ENCODE peak calls at places on chromosomes 2 and 18, in eight cellular contexts. M is endodermal cell; E is psoas muscle; T is Caco-2; Q is transverse colon; H is PC-3; B is CD8-positive, alpha-beta T cell; L is heart left ventricle. X is an unnamed sample. For H3K4me1 and H3K27me3, the result is how much of the 10 kb centered on the place peaks cover.

GRCh38 chr18:34659579-34660517 is 50.2 kb upstream of the DTNA start:
- DNase-seq in H (peak), L (peak), Q (peak), E (peak), B (no peak), T (peak), M (peak), X (peak)

GRCh38 chr2:102137138-102137537 is 5.4 kb upstream of the IL1R1 start:
- DNase-seq in M (no peak), T (no peak), E (no peak), Q (no peak), H (no peak), L (no peak), B (no peak), X (no peak)

GRCh38 chr18:65725421-65726050 is 25.3 kb upstream of the CDH7 start:
- DNase-seq in T (peak), H (peak), L (no peak), Q (peak), E (no peak), M (peak), B (no peak), X (no peak)

GRCh38 chr2:38691994-38692393 is 26.1 kb downstream of the GALM start:
- DNase-seq in M (no peak), B (no peak), Q (no peak), H (peak), T (no peak), L (no peak), E (no peak), X (no peak)

GRCh38 chr2:130727286-130727924 is 1.5 kb upstream of the GPR148 start:
- DNase-seq in M (peak), H (peak), Q (peak), T (peak), B (peak), E (peak), L (peak), X (peak)

GRCh38 chr2:3535794-3536681 is 16.7 kb upstream of the ADI1 start:
- DNase-seq in E (peak), T (peak), M (peak), Q (peak), B (no peak), L (peak), H (peak), X (peak)

GRCh38 chr18:2907459-2908145 is 60.8 kb downstream of the EMILIN2 start:
- DNase-seq in L (no peak), H (no peak), T (no peak), B (no peak), Q (no peak), E (no peak), M (peak), X (no peak)

GRCh38 chr2:121073320-121074210 is 211.4 kb downstream of the TFCP2L1 start:
- DNase-seq in H (no peak), E (no peak), Q (no peak), M (no peak), B (no peak), L (no peak), T (no peak), X (no peak)

GRCh38 chr18:12361770-12362378 is 15.2 kb downstream of the AFG3L2 start:
- DNase-seq in E (no peak), Q (no peak), H (peak), T (no peak), L (peak), B (no peak), M (no peak), X (peak)

GRCh38 chr2:6310186-6310909 is 555.4 kb downstream of the CMPK2 start:
- DNase-seq in L (no peak), M (no peak), B (no peak), H (no peak), E (no peak), Q (no peak), T (no peak), X (no peak)

GRCh38 chr2:19416784-19417684 is 58.6 kb upstream of the OSR1 start:
- DNase-seq in E (no peak), Q (no peak), M (no peak), T (no peak), L (no peak), H (no peak), B (no peak), X (no peak)

GRCh38 chr18:28666216-28666615 is 489.3 kb upstream of the CDH2 start:
- DNase-seq in L (no peak), M (no peak), E (no peak), Q (no peak), B (no peak), T (no peak), H (peak), X (no peak)

GRCh38 chr18:32552421-32553030 is 81.8 kb upstream of the GAREM1 start:
- DNase-seq in M (peak), B (peak), H (peak), E (no peak), Q (peak), T (peak), L (peak), X (no peak)

GRCh38 chr2:45102579-45103117 is 93.4 kb upstream of the SIX2 start:
- DNase-seq in M (no peak), T (no peak), E (no peak), L (no peak), B (no peak), H (peak), Q (no peak), X (no peak)

GRCh38 chr2:137981112-137981679 is 16.9 kb downstream of the HNMT start:
- DNase-seq in E (no peak), T (no peak), Q (no peak), H (no peak), M (no peak), L (no peak), B (no peak), X (no peak)

GRCh38 chr2:27809761-27810241 is 38.3 kb downstream of the MRPL33 start:
- DNase-seq in M (no peak), E (no peak), H (peak), Q (no peak), T (no peak), L (no peak), B (no peak), X (peak)

DNA sequence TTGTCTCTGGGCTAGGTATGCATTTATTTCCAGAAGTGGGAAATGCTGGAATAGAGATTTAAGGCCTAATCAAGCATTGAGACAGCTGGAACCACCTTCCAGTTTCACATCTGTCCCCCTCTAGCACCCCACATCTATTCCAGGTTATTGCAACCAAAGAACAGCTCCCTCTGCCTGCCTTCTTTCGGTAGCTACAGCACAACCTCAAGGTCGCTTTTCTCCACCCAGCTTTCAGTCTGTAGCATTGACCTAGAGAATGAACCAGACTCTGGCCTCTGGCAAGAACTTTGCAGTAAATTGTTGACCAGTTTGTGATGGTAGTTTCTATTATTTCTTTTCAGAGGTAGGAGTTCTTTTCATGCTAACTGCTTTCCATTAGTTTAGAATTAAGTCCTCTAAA is 484.2 kb downstream of the DLGAP1 start:
- DNase-seq in M (no peak), B (no peak), Q (no peak), E (no peak), L (no peak), H (no peak), T (peak), X (no peak)
- TF ChIP-seq CTCF in M (peak), B (no peak), Q (no peak), E (no peak), L (peak), H (no peak), T (peak), X (peak)

GRCh38 chr2:26613241-26614204 is 27.6 kb downstream of the CIB4 start:
- DNase-seq in Q (no peak), B (no peak), T (no peak), M (no peak), H (no peak), E (no peak), L (peak), X (no peak)
- H3K4me1 ChIP-seq in Q (under half), B (under half), T (under half), M (under half), H (under half), E (under half), L (under half), X (under half)

GRCh38 chr2:238843476-238843875 is 4.4 kb upstream of the TWIST2 start:
- DNase-seq in Q (no peak), E (no peak), L (no peak), M (no peak), T (no peak), B (no peak), H (no peak), X (no peak)
- H3K27me3 ChIP-seq in Q (under half), E (under half), L (half or more), M (half or more), T (under half), B (under half), H (under half), X (under half)

DNA sequence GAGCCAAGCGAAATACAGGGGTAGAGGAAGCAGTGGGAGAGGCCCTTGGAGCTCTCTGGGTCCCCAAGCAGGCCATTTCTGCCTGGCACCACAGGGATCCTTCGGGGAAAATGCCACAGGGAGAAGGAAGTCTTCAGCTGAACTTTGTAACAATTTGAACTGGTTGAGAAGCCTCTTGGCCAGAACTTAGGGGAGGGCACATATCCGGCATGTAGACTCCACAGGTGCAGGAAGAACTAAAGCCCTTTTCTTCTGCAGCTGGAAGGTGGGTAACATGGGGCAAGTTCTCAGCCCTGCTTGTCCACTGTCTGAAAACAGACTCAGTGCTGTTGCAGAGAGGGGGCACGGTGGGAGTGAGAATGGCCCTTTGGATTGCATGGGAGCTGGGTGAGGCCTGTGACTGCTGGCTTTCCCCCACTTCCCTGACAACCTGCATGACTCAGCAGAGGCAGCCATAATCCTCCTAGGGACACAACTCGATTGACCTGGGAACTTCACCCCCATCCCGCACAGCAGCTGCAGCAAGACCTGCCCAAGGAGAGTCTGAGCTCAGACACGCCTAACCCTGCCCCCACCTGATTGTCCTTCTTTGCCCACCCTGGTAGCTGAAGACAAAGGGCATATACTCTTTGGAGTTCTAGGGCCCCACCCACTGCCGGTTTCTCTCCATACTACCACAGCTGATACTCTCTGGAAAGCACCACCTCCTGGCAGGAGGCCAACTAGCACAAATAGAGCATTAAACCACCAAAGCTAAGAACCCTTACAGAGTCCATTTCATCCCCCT is 101.6 kb upstream of the FAM136A start:
- DNase-seq in Q (peak), E (no peak), M (peak), T (no peak), L (no peak), H (no peak), B (no peak), X (no peak)
- TF ChIP-seq CTCF in Q (no peak), E (no peak), M (no peak), T (no peak), L (no peak), H (no peak), B (no peak), X (no peak)

GRCh38 chr18:334575-335132 is 66.8 kb upstream of the THOC1 start:
- DNase-seq in B (no peak), L (no peak), E (no peak), Q (no peak), H (no peak), M (no peak), T (no peak), X (no peak)
- H3K4me1 ChIP-seq in B (under half), L (under half), E (under half), Q (under half), H (under half), M (under half), T (under half), X (under half)

GRCh38 chr18:45713239-45713638 is 10.7 kb upstream of the SLC14A1 start:
- DNase-seq in Q (no peak), L (no peak), B (no peak), M (peak), E (no peak), H (peak), T (peak), X (no peak)
- H3K27me3 ChIP-seq in Q (under half), L (under half), B (under half), M (under half), E (under half), H (under half), T (under half), X (under half)

DNA sequence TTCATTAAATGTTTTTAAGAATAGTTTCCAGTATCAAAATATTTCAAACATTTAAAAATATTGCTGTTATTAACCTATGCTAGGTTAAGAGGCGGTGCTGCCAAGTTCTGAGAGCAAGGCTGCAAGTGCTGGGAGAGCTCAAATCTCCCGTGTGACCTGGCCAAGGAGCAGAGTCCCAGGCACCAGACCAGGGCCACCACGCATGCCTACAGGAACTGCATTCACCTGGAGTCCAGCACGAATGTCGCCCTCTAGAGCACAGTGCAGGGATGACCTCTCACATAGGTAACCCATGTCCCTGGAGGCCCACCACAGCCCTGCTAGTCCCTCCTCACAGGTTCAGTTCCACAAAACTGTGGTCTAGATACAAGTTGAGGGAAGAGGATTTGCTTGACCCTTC is 120.4 kb upstream of the POU3F3 start:
- DNase-seq in E (no peak), T (peak), M (peak), Q (peak), L (no peak), H (peak), B (no peak), X (no peak)
- TF ChIP-seq CTCF in E (no peak), T (peak), M (peak), Q (peak), L (peak), H (peak), B (no peak), X (peak)

DNA sequence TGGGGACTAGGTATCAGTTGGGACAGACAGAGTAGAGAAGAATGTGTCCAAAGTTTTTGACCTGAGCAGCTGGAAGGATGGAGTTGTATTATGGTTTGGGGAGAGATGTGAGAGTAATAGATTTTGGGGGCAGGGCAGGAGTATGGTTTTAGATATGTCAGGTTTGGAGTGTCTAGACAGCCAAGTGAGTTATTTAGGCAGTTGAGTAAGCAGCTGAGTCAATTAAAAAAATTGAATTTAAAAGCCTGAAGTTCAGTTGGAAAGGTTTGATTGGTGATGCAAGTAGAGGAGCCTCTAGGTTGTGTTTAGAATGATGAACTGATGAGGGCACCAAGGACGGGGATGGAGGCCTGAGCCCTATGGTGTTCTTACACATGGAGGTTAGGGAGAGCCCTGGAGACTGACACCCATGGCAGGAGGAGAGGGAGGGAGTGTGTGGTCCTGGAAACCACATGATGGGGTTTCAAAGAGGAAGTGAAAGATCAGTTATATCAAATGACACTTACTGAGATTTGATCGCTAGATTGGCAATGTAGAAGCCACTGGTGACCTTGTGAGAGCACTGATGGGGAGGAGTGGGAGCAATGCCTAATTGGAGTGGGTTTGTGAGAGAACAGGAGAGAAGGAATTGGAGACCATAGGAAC is 10.2 kb downstream of the ITGA6 start:
- DNase-seq in Q (no peak), H (no peak), M (no peak), T (no peak), L (no peak), E (no peak), B (no peak), X (no peak)
- H3K4me1 ChIP-seq in Q (half or more), H (half or more), M (under half), T (half or more), L (under half), E (half or more), B (half or more), X (half or more)

X was measured in foreskin keratinocyte.